ENCODE peak calls at places on chromosomes 2 and 18, in seven cellular contexts. One of them, this sample, is unnamed.

GRCh38 chr2:165762723-165763122 is 31.3 kb downstream of the GALNT3 start:
- DNase-seq in EH: no peak
- DNase-seq in T follicular helper cell: no peak
- DNase-seq in activated naive CD8-positive, alpha-beta T cell treated with anti-CD3 and anti-CD28 coated beads, Interleukin-2, amount 50 U/mL, for 24 hours: no peak
- DNase-seq in kidney tubule cell: no peak
- DNase-seq in right cardiac atrium: no peak
- DNase-seq in ovary: no peak
- DNase-seq in this sample: no peak

GRCh38 chr18:78623142-78623541 is 356.5 kb upstream of the SALL3 start:
- DNase-seq in EH: no peak
- DNase-seq in T follicular helper cell: no peak
- DNase-seq in activated naive CD8-positive, alpha-beta T cell treated with anti-CD3 and anti-CD28 coated beads, Interleukin-2, amount 50 U/mL, for 24 hours: no peak
- DNase-seq in kidney tubule cell: no peak
- DNase-seq in right cardiac atrium: no peak
- DNase-seq in ovary: no peak
- DNase-seq in this sample: no peak

GRCh38 chr2:38174646-38175096 is 98.7 kb upstream of the CYP1B1 start:
- DNase-seq in EH: peak; percentile 79
- DNase-seq in T follicular helper cell: no peak
- DNase-seq in activated naive CD8-positive, alpha-beta T cell treated with anti-CD3 and anti-CD28 coated beads, Interleukin-2, amount 50 U/mL, for 24 hours: no peak
- DNase-seq in kidney tubule cell: peak; percentile 97
- DNase-seq in right cardiac atrium: no peak
- DNase-seq in ovary: no peak
- DNase-seq in this sample: no peak

GRCh38 chr18:23743733-23744333 is 54.6 kb downstream of the LAMA3 start:
- DNase-seq in EH: no peak
- DNase-seq in T follicular helper cell: no peak
- DNase-seq in activated naive CD8-positive, alpha-beta T cell treated with anti-CD3 and anti-CD28 coated beads, Interleukin-2, amount 50 U/mL, for 24 hours: no peak
- DNase-seq in kidney tubule cell: no peak
- DNase-seq in right cardiac atrium: no peak
- DNase-seq in ovary: no peak
- DNase-seq in this sample: no peak

GRCh38 chr2:219460424-219460926 is 25.8 kb downstream of the SPEG start:
- DNase-seq in EH: peak; percentile 88
- DNase-seq in T follicular helper cell: no peak
- DNase-seq in activated naive CD8-positive, alpha-beta T cell treated with anti-CD3 and anti-CD28 coated beads, Interleukin-2, amount 50 U/mL, for 24 hours: no peak
- DNase-seq in kidney tubule cell: no peak
- DNase-seq in right cardiac atrium: peak; percentile 94
- DNase-seq in ovary: peak; percentile 84
- DNase-seq in this sample: no peak

GRCh38 chr2:189347540-189347939 is 93.7 kb upstream of the WDR75 start:
- DNase-seq in EH: peak; percentile 96
- DNase-seq in T follicular helper cell: no peak
- DNase-seq in activated naive CD8-positive, alpha-beta T cell treated with anti-CD3 and anti-CD28 coated beads, Interleukin-2, amount 50 U/mL, for 24 hours: no peak
- DNase-seq in kidney tubule cell: peak; percentile 85
- DNase-seq in right cardiac atrium: no peak
- DNase-seq in ovary: no peak
- DNase-seq in this sample: no peak

GRCh38 chr18:24112874-24113615 is 25.8 kb upstream of the CABYR start:
- DNase-seq in EH: peak; percentile 36
- DNase-seq in T follicular helper cell: no peak
- DNase-seq in activated naive CD8-positive, alpha-beta T cell treated with anti-CD3 and anti-CD28 coated beads, Interleukin-2, amount 50 U/mL, for 24 hours: no peak
- DNase-seq in kidney tubule cell: peak; percentile 66
- DNase-seq in right cardiac atrium: no peak
- DNase-seq in ovary: no peak
- DNase-seq in this sample: no peak

GRCh38 chr2:192957425-192957824 is 762.7 kb upstream of the TMEFF2 start:
- DNase-seq in EH: no peak
- DNase-seq in T follicular helper cell: no peak
- DNase-seq in activated naive CD8-positive, alpha-beta T cell treated with anti-CD3 and anti-CD28 coated beads, Interleukin-2, amount 50 U/mL, for 24 hours: no peak
- DNase-seq in kidney tubule cell: no peak
- DNase-seq in right cardiac atrium: no peak
- DNase-seq in ovary: no peak
- DNase-seq in this sample: no peak

GRCh38 chr18:77632738-77633137 is 383.1 kb downstream of the GALR1 start:
- DNase-seq in EH: no peak
- DNase-seq in T follicular helper cell: no peak
- DNase-seq in activated naive CD8-positive, alpha-beta T cell treated with anti-CD3 and anti-CD28 coated beads, Interleukin-2, amount 50 U/mL, for 24 hours: no peak
- DNase-seq in kidney tubule cell: no peak
- DNase-seq in right cardiac atrium: no peak
- DNase-seq in ovary: no peak
- DNase-seq in this sample: no peak

GRCh38 chr18:49768051-49768391 is 45.3 kb downstream of the ACAA2 start:
- DNase-seq in EH: peak; percentile 61
- DNase-seq in T follicular helper cell: no peak
- DNase-seq in activated naive CD8-positive, alpha-beta T cell treated with anti-CD3 and anti-CD28 coated beads, Interleukin-2, amount 50 U/mL, for 24 hours: no peak
- DNase-seq in kidney tubule cell: peak; percentile 74
- DNase-seq in right cardiac atrium: peak; percentile 74
- DNase-seq in ovary: peak; percentile 58
- DNase-seq in this sample: no peak

GRCh38 chr18:69402219-69402989 is 1.7 kb downstream of the DOK6 start:
- DNase-seq in EH: no peak
- DNase-seq in T follicular helper cell: no peak
- DNase-seq in activated naive CD8-positive, alpha-beta T cell treated with anti-CD3 and anti-CD28 coated beads, Interleukin-2, amount 50 U/mL, for 24 hours: no peak
- DNase-seq in kidney tubule cell: no peak
- DNase-seq in right cardiac atrium: peak; percentile 41
- DNase-seq in ovary: no peak
- DNase-seq in this sample: no peak

GRCh38 chr2:181682795-181683517 is 2.6 kb upstream of the NEUROD1 start:
- DNase-seq in EH: no peak
- DNase-seq in T follicular helper cell: no peak
- DNase-seq in activated naive CD8-positive, alpha-beta T cell treated with anti-CD3 and anti-CD28 coated beads, Interleukin-2, amount 50 U/mL, for 24 hours: no peak
- DNase-seq in kidney tubule cell: no peak
- DNase-seq in right cardiac atrium: no peak
- DNase-seq in ovary: no peak
- DNase-seq in this sample: no peak

GRCh38 chr2:10709290-10709939 is 12.0 kb upstream of the ATP6V1C2 start:
- DNase-seq in EH: peak; percentile 35
- DNase-seq in T follicular helper cell: no peak
- DNase-seq in activated naive CD8-positive, alpha-beta T cell treated with anti-CD3 and anti-CD28 coated beads, Interleukin-2, amount 50 U/mL, for 24 hours: no peak
- DNase-seq in kidney tubule cell: peak; percentile 39
- DNase-seq in right cardiac atrium: no peak
- DNase-seq in ovary: no peak
- DNase-seq in this sample: no peak

GRCh38 chr18:75003764-75004690 is 204.9 kb downstream of the PTGR3 start:
- DNase-seq in EH: no peak
- DNase-seq in T follicular helper cell: no peak
- DNase-seq in activated naive CD8-positive, alpha-beta T cell treated with anti-CD3 and anti-CD28 coated beads, Interleukin-2, amount 50 U/mL, for 24 hours: no peak
- DNase-seq in kidney tubule cell: no peak
- DNase-seq in right cardiac atrium: peak; percentile 66
- DNase-seq in ovary: no peak
- DNase-seq in this sample: no peak

GRCh38 chr18:35856178-35856577 is 116.3 kb upstream of the RMP24 start:
- DNase-seq in EH: no peak
- DNase-seq in T follicular helper cell: no peak
- DNase-seq in activated naive CD8-positive, alpha-beta T cell treated with anti-CD3 and anti-CD28 coated beads, Interleukin-2, amount 50 U/mL, for 24 hours: no peak
- DNase-seq in kidney tubule cell: no peak
- DNase-seq in right cardiac atrium: no peak
- DNase-seq in ovary: no peak
- DNase-seq in this sample: no peak

GRCh38 chr18:10797882-10798281 is 272.1 kb downstream of the NAPG start:
- DNase-seq in EH: no peak
- DNase-seq in T follicular helper cell: no peak
- DNase-seq in activated naive CD8-positive, alpha-beta T cell treated with anti-CD3 and anti-CD28 coated beads, Interleukin-2, amount 50 U/mL, for 24 hours: no peak
- DNase-seq in kidney tubule cell: no peak
- DNase-seq in right cardiac atrium: no peak
- DNase-seq in ovary: no peak
- DNase-seq in this sample: no peak

GRCh38 chr18:67545681-67546080 is 29.2 kb upstream of the DSEL start:
- DNase-seq in EH: peak; percentile 13
- DNase-seq in T follicular helper cell: no peak
- DNase-seq in activated naive CD8-positive, alpha-beta T cell treated with anti-CD3 and anti-CD28 coated beads, Interleukin-2, amount 50 U/mL, for 24 hours: no peak
- DNase-seq in kidney tubule cell: no peak
- DNase-seq in right cardiac atrium: no peak
- DNase-seq in ovary: no peak
- DNase-seq in this sample: no peak

GRCh38 chr2:8662239-8662879 is 19.5 kb upstream of the ID2 start:
- DNase-seq in EH: peak; percentile 90
- DNase-seq in T follicular helper cell: no peak
- DNase-seq in activated naive CD8-positive, alpha-beta T cell treated with anti-CD3 and anti-CD28 coated beads, Interleukin-2, amount 50 U/mL, for 24 hours: no peak
- DNase-seq in kidney tubule cell: peak; percentile 87
- DNase-seq in right cardiac atrium: no peak
- DNase-seq in ovary: no peak
- DNase-seq in this sample: no peak

GRCh38 chr2:36731941-36732700 is 35.6 kb downstream of the VIT start:
- DNase-seq in EH: peak; percentile 99
- DNase-seq in T follicular helper cell: no peak
- DNase-seq in activated naive CD8-positive, alpha-beta T cell treated with anti-CD3 and anti-CD28 coated beads, Interleukin-2, amount 50 U/mL, for 24 hours: no peak
- DNase-seq in kidney tubule cell: no peak
- DNase-seq in right cardiac atrium: no peak
- DNase-seq in ovary: no peak
- DNase-seq in this sample: no peak

GRCh38 chr18:23398401-23398800 is 54.7 kb upstream of the RIOK3 start:
- DNase-seq in EH: peak; percentile 44
- DNase-seq in T follicular helper cell: no peak
- DNase-seq in activated naive CD8-positive, alpha-beta T cell treated with anti-CD3 and anti-CD28 coated beads, Interleukin-2, amount 50 U/mL, for 24 hours: no peak
- DNase-seq in kidney tubule cell: no peak
- DNase-seq in right cardiac atrium: no peak
- DNase-seq in ovary: no peak
- DNase-seq in this sample: no peak

GRCh38 chr18:52481116-52481515 is 141.1 kb downstream of the DCC start:
- DNase-seq in EH: no peak
- DNase-seq in T follicular helper cell: no peak
- DNase-seq in activated naive CD8-positive, alpha-beta T cell treated with anti-CD3 and anti-CD28 coated beads, Interleukin-2, amount 50 U/mL, for 24 hours: no peak
- DNase-seq in kidney tubule cell: no peak
- DNase-seq in right cardiac atrium: no peak
- DNase-seq in ovary: no peak
- DNase-seq in this sample: no peak

GRCh38 chr2:241867776-241868420 is 1.6 kb upstream of the RTP5 start:
- DNase-seq in EH: no peak
- DNase-seq in T follicular helper cell: no peak
- DNase-seq in activated naive CD8-positive, alpha-beta T cell treated with anti-CD3 and anti-CD28 coated beads, Interleukin-2, amount 50 U/mL, for 24 hours: peak; percentile 70
- DNase-seq in kidney tubule cell: no peak
- DNase-seq in right cardiac atrium: peak; percentile 56
- DNase-seq in ovary: no peak
- DNase-seq in this sample: no peak

GRCh38 chr2:75289771-75290170 is 90.5 kb upstream of the TACR1 start:
- DNase-seq in EH: peak; percentile 61
- DNase-seq in T follicular helper cell: no peak
- DNase-seq in activated naive CD8-positive, alpha-beta T cell treated with anti-CD3 and anti-CD28 coated beads, Interleukin-2, amount 50 U/mL, for 24 hours: no peak
- DNase-seq in kidney tubule cell: peak; percentile 25
- DNase-seq in right cardiac atrium: no peak
- DNase-seq in ovary: no peak
- DNase-seq in this sample: no peak

GRCh38 chr18:28183418-28184078 is 6.6 kb upstream of the CDH2 start:
- DNase-seq in EH: peak; percentile 94
- DNase-seq in T follicular helper cell: no peak
- DNase-seq in activated naive CD8-positive, alpha-beta T cell treated with anti-CD3 and anti-CD28 coated beads, Interleukin-2, amount 50 U/mL, for 24 hours: no peak
- DNase-seq in kidney tubule cell: peak; percentile 52
- DNase-seq in right cardiac atrium: no peak
- DNase-seq in ovary: no peak
- DNase-seq in this sample: no peak

GRCh38 chr18:62566199-62566598 is 43.4 kb downstream of the ZCCHC2 start:
- DNase-seq in EH: peak; percentile 32
- DNase-seq in T follicular helper cell: no peak
- DNase-seq in activated naive CD8-positive, alpha-beta T cell treated with anti-CD3 and anti-CD28 coated beads, Interleukin-2, amount 50 U/mL, for 24 hours: no peak
- DNase-seq in kidney tubule cell: peak; percentile 6
- DNase-seq in right cardiac atrium: no peak
- DNase-seq in ovary: no peak
- DNase-seq in this sample: no peak

GRCh38 chr2:68225119-68225632 is 27.2 kb downstream of the PPP3R1 start:
- DNase-seq in EH: peak; percentile 39
- DNase-seq in T follicular helper cell: no peak
- DNase-seq in activated naive CD8-positive, alpha-beta T cell treated with anti-CD3 and anti-CD28 coated beads, Interleukin-2, amount 50 U/mL, for 24 hours: no peak
- DNase-seq in kidney tubule cell: peak; percentile 57
- DNase-seq in right cardiac atrium: no peak
- DNase-seq in ovary: no peak
- DNase-seq in this sample: no peak

GRCh38 chr18:3354506-3354905 is 92.6 kb downstream of the MYL12B start:
- DNase-seq in EH: no peak
- DNase-seq in T follicular helper cell: no peak
- DNase-seq in activated naive CD8-positive, alpha-beta T cell treated with anti-CD3 and anti-CD28 coated beads, Interleukin-2, amount 50 U/mL, for 24 hours: no peak
- DNase-seq in kidney tubule cell: no peak
- DNase-seq in right cardiac atrium: no peak
- DNase-seq in ovary: no peak
- DNase-seq in this sample: no peak

GRCh38 chr2:198913394-198914152 is 544.2 kb downstream of the SATB2 start:
- DNase-seq in EH: peak; percentile 16
- DNase-seq in T follicular helper cell: no peak
- DNase-seq in activated naive CD8-positive, alpha-beta T cell treated with anti-CD3 and anti-CD28 coated beads, Interleukin-2, amount 50 U/mL, for 24 hours: no peak
- DNase-seq in kidney tubule cell: peak; percentile 17
- DNase-seq in right cardiac atrium: no peak
- DNase-seq in ovary: no peak
- DNase-seq in this sample: no peak

GRCh38 chr2:232528746-232529445 is 2.9 kb downstream of the CHRND start:
- DNase-seq in EH: peak; percentile 19
- DNase-seq in T follicular helper cell: no peak
- DNase-seq in activated naive CD8-positive, alpha-beta T cell treated with anti-CD3 and anti-CD28 coated beads, Interleukin-2, amount 50 U/mL, for 24 hours: no peak
- DNase-seq in kidney tubule cell: no peak
- DNase-seq in right cardiac atrium: peak; percentile 27
- DNase-seq in ovary: no peak
- DNase-seq in this sample: no peak

GRCh38 chr18:10660485-10660884 is 134.7 kb downstream of the NAPG start:
- DNase-seq in EH: peak; percentile 54
- DNase-seq in T follicular helper cell: no peak
- DNase-seq in activated naive CD8-positive, alpha-beta T cell treated with anti-CD3 and anti-CD28 coated beads, Interleukin-2, amount 50 U/mL, for 24 hours: no peak
- DNase-seq in kidney tubule cell: peak; percentile 86
- DNase-seq in right cardiac atrium: peak; percentile 65
- DNase-seq in ovary: no peak
- DNase-seq in this sample: no peak

GRCh38 chr18:33706391-33706790 is 128.4 kb downstream of the ASXL3 start:
- DNase-seq in EH: no peak
- DNase-seq in T follicular helper cell: no peak
- DNase-seq in activated naive CD8-positive, alpha-beta T cell treated with anti-CD3 and anti-CD28 coated beads, Interleukin-2, amount 50 U/mL, for 24 hours: no peak
- DNase-seq in kidney tubule cell: no peak
- DNase-seq in right cardiac atrium: no peak
- DNase-seq in ovary: no peak
- DNase-seq in this sample: no peak

GRCh38 chr2:234754126-234754525 is 197.7 kb upstream of the SH3BP4 start:
- DNase-seq in EH: no peak
- DNase-seq in T follicular helper cell: no peak
- DNase-seq in activated naive CD8-positive, alpha-beta T cell treated with anti-CD3 and anti-CD28 coated beads, Interleukin-2, amount 50 U/mL, for 24 hours: no peak
- DNase-seq in kidney tubule cell: peak; percentile 91
- DNase-seq in right cardiac atrium: no peak
- DNase-seq in ovary: no peak
- DNase-seq in this sample: no peak

GRCh38 chr2:27407798-27408491 is 1.4 kb downstream of the PPM1G start:
- DNase-seq in EH: peak; percentile 44
- DNase-seq in T follicular helper cell: no peak
- DNase-seq in activated naive CD8-positive, alpha-beta T cell treated with anti-CD3 and anti-CD28 coated beads, Interleukin-2, amount 50 U/mL, for 24 hours: no peak
- DNase-seq in kidney tubule cell: peak; percentile 63
- DNase-seq in right cardiac atrium: no peak
- DNase-seq in ovary: no peak
- DNase-seq in this sample: no peak

GRCh38 chr2:88807237-88807962 is 115.9 kb downstream of the RPIA start:
- DNase-seq in EH: no peak
- DNase-seq in T follicular helper cell: no peak
- DNase-seq in activated naive CD8-positive, alpha-beta T cell treated with anti-CD3 and anti-CD28 coated beads, Interleukin-2, amount 50 U/mL, for 24 hours: no peak
- DNase-seq in kidney tubule cell: no peak
- DNase-seq in right cardiac atrium: no peak
- DNase-seq in ovary: no peak
- DNase-seq in this sample: no peak

GRCh38 chr2:217293607-217294006 is 433.7 kb upstream of the TNP1 start:
- DNase-seq in EH: no peak
- DNase-seq in T follicular helper cell: no peak
- DNase-seq in activated naive CD8-positive, alpha-beta T cell treated with anti-CD3 and anti-CD28 coated beads, Interleukin-2, amount 50 U/mL, for 24 hours: no peak
- DNase-seq in kidney tubule cell: no peak
- DNase-seq in right cardiac atrium: no peak
- DNase-seq in ovary: no peak
- DNase-seq in this sample: no peak